ENCODE peak calls at places on chromosomes 1 and 21, in six cellular contexts. L is non-pigmented ciliary epithelial cell, I is NCI-H1105 treated with DMSO at 0.1 percent for 48 hours, S is nucleus accumbens, U is A172, C is brain microvascular endothelial cell. X is an unnamed sample.

GRCh38 chr1:145845144-145845513 is 301 bp upstream of the NUDT17 start:
- DNase-seq in U (no peak), L (no peak), C (no peak), S (no peak), I (peak; percentile 62), X (no peak)

GRCh38 chr21:39637971-39638628 is 25.4 kb downstream of the B3GALT5 start:
- DNase-seq in C (no peak), L (no peak), I (no peak), U (no peak), S (no peak), X (no peak)

GRCh38 chr21:44914176-44914874 is 6.4 kb downstream of the ITGB2 start:
- DNase-seq in I (no peak), U (no peak), S (no peak), L (no peak), C (no peak), X (peak; percentile 50)

GRCh38 chr1:28056129-28056925 is 32.1 kb downstream of the EYA3 start:
- DNase-seq in C (no peak), L (no peak), U (no peak), I (no peak), S (no peak), X (no peak)

GRCh38 chr1:190226006-190226405 is 251.7 kb downstream of the BRINP3 start:
- DNase-seq in L (no peak), I (no peak), C (no peak), U (no peak), S (no peak), X (no peak)

GRCh38 chr1:204445860-204446412 is 34.3 kb upstream of the PPP1R15B start:
- DNase-seq in S (no peak), U (peak; percentile 31), L (no peak), I (peak; percentile 15), C (peak; percentile 13), X (no peak)

GRCh38 chr1:159889821-159890252 is 10.1 kb downstream of the CFAP45 start:
- DNase-seq in S (no peak), I (no peak), L (peak; percentile 72), U (peak; percentile 100), C (peak; percentile 67), X (no peak)

GRCh38 chr1:221741364-221741970 is 422 bp downstream of the DUSP10 start:
- DNase-seq in U (peak; percentile 32), I (peak; percentile 84), L (no peak), C (no peak), S (no peak), X (no peak)

GRCh38 chr1:93623875-93624274 is 57.8 kb downstream of the BCAR3 start:
- DNase-seq in C (peak; percentile 54), L (no peak), S (no peak), I (no peak), U (peak; percentile 63), X (no peak)

GRCh38 chr21:16829532-16829931 is 683.3 kb upstream of the CXADR start:
- DNase-seq in S (no peak), C (no peak), U (no peak), L (no peak), I (no peak), X (no peak)

GRCh38 chr1:243471754-243472725 is 216.2 kb downstream of the SDCCAG8 start:
- DNase-seq in I (no peak), L (no peak), S (no peak), U (peak; percentile 68), C (no peak), X (no peak)

GRCh38 chr21:17388226-17388625 is 124.6 kb upstream of the CXADR start:
- DNase-seq in U (no peak), S (no peak), L (no peak), C (no peak), I (no peak), X (no peak)

GRCh38 chr1:68800182-68800581 is 303.3 kb upstream of the DEPDC1 start:
- DNase-seq in L (no peak), S (no peak), C (no peak), U (no peak), I (no peak), X (no peak)